ENCODE peak calls at places on chromosomes 5 and 9, in nine cellular contexts. L, B, M, C, K, W, E, A and D are unnamed samples.

GRCh38 chr5:146290318-146290717 is 48.3 kb upstream of the POU4F3 start:
- DNase-seq in W (no peak), K (no peak), M (no peak), E (no peak), L (peak), C (no peak), B (no peak), A (no peak), D (peak)

GRCh38 chr5:110909950-110910349 is 161.6 kb upstream of the TSLP start:
- DNase-seq in K (no peak), L (peak), M (no peak), B (peak), A (no peak), E (no peak), W (peak), C (no peak), D (peak)

GRCh38 chr9:101737705-101738565 is 512 bp downstream of the GRIN3A start:
- DNase-seq in C (no peak), B (no peak), M (no peak), E (no peak), W (no peak), L (peak), K (no peak), A (peak), D (peak)

GRCh38 chr5:26942481-26942880 is 95.9 kb downstream of the CDH9 start:
- DNase-seq in M (no peak), A (peak), W (peak), B (peak), L (no peak), C (no peak), K (no peak), E (no peak), D (peak)

GRCh38 chr5:150700298-150700599 is 613 bp downstream of the RBM22 start:
- DNase-seq in L (no peak), E (no peak), K (no peak), C (no peak), B (no peak), M (no peak), A (no peak), W (no peak), D (peak)

GRCh38 chr9:125890793-125891192 is 143.6 kb downstream of the PBX3 start:
- DNase-seq in L (no peak), E (no peak), W (no peak), C (no peak), K (no peak), B (no peak), A (no peak), M (no peak), D (no peak)

GRCh38 chr9:99169982-99170761 is 51.6 kb downstream of the ALG2 start:
- DNase-seq in C (no peak), L (no peak), E (no peak), B (no peak), A (no peak), W (no peak), M (no peak), K (no peak), D (no peak)

GRCh38 chr9:89654025-89654662 is 49.3 kb downstream of the GADD45G start:
- DNase-seq in M (no peak), C (no peak), A (no peak), W (no peak), L (no peak), K (no peak), E (no peak), B (no peak), D (no peak)

GRCh38 chr5:127858116-127858784 is 155.1 kb downstream of the CCDC192 start:
- DNase-seq in W (no peak), E (no peak), C (no peak), L (no peak), K (no peak), M (no peak), B (no peak), A (no peak), D (no peak)

GRCh38 chr5:149429839-149430721 is 51.0 kb upstream of the IL17B start:
- DNase-seq in C (peak), M (peak), L (no peak), B (no peak), K (no peak), E (no peak), A (no peak), W (peak), D (peak)

GRCh38 chr9:38294130-38294529 is 98.4 kb upstream of the ALDH1B1 start:
- DNase-seq in K (no peak), M (no peak), C (no peak), W (no peak), L (no peak), E (no peak), B (no peak), A (no peak), D (no peak)

GRCh38 chr9:36034911-36035490 is 1.7 kb upstream of the RECK start:
- DNase-seq in B (no peak), W (no peak), E (no peak), M (no peak), C (no peak), A (no peak), L (peak), K (no peak), D (no peak)

GRCh38 chr9:28234899-28235277 is 661.6 kb upstream of the C9orf72 start:
- DNase-seq in E (peak), A (peak), M (no peak), W (peak), B (peak), C (no peak), K (no peak), L (peak), D (peak)

GRCh38 chr9:37300620-37301368 is 121.7 kb upstream of the GRHPR start:
- DNase-seq in W (peak), M (no peak), A (no peak), K (no peak), E (no peak), C (no peak), B (peak), L (peak), D (peak)

GRCh38 chr9:136901516-136902258 is 15.4 kb downstream of the TRAF2 start:
- DNase-seq in L (peak), B (peak), M (no peak), W (peak), A (peak), K (peak), E (peak), C (no peak), D (peak)

GRCh38 chr9:37466037-37466709 is 923 bp upstream of the ZBTB5 start:
- DNase-seq in K (no peak), A (no peak), C (peak), B (peak), E (peak), W (peak), L (peak), M (peak), D (peak)

GRCh38 chr9:105921057-105921721 is 226.8 kb downstream of the TMEM38B start:
- DNase-seq in K (no peak), E (no peak), A (no peak), W (no peak), B (no peak), C (no peak), M (no peak), L (no peak), D (no peak)

GRCh38 chr5:176371621-176372539 is 6.6 kb downstream of the ARL10 start:
- DNase-seq in M (no peak), E (no peak), L (no peak), C (no peak), A (no peak), B (no peak), K (no peak), W (peak), D (no peak)

GRCh38 chr5:158727108-158727507 is 372.6 kb downstream of the EBF1 start:
- DNase-seq in W (no peak), C (no peak), E (no peak), B (no peak), K (no peak), L (no peak), M (no peak), A (no peak), D (no peak)

GRCh38 chr5:132215329-132215728 is 12.3 kb downstream of the P4HA2 start:
- DNase-seq in L (peak), A (peak), C (peak), K (no peak), M (no peak), E (peak), B (peak), W (peak), D (peak)

GRCh38 chr5:68845121-68845520 is 248.7 kb upstream of the SLC30A5 start:
- DNase-seq in L (peak), C (no peak), M (no peak), A (no peak), K (no peak), B (peak), E (no peak), W (no peak), D (peak)

GRCh38 chr9:120714088-120714845 is at the start of gene MEGF9:
- DNase-seq in B (peak), A (peak), M (peak), K (peak), E (peak), C (peak), L (peak), W (peak), D (peak)

GRCh38 chr9:8278048-8278447 is 478.5 kb upstream of the DMAC1 start:
- DNase-seq in A (no peak), B (no peak), K (no peak), W (no peak), L (no peak), M (no peak), E (no peak), C (no peak), D (no peak)

GRCh38 chr5:94467560-94468504 is 150.6 kb downstream of the KIAA0825 start:
- DNase-seq in K (no peak), B (no peak), W (no peak), A (no peak), E (no peak), M (no peak), C (no peak), L (no peak), D (no peak)

GRCh38 chr9:79902937-79903600 is 331.3 kb downstream of the TLE4 start:
- DNase-seq in K (no peak), C (no peak), E (no peak), B (peak), W (no peak), M (no peak), L (no peak), A (no peak), D (no peak)